ENCODE peak calls at places on chromosome 7, in nine cellular contexts. F is prostate gland, W is cardiac muscle cell, P is gastrocnemius medialis, D is SJCRH30, O is IMR-90, Y is A673, Q is Peyer's patch, I is uterus. A is an unnamed sample. For H3K4me1 and H3K27me3, the result is how much of the 10 kb centered on the place peaks cover.

GRCh38 chr7:111638048-111638447 is 75.8 kb upstream of the IMMP2L start:
- DNase-seq in F (no peak), W (peak), P (no peak), D (peak), O (no peak), Y (no peak), Q (no peak), I (no peak), A (no peak)

GRCh38 chr7:44195901-44196300 is 4.9 kb upstream of the YKT6 start:
- DNase-seq in F (no peak), W (no peak), P (no peak), D (peak), O (peak), Y (no peak), Q (no peak), I (no peak), A (no peak)

GRCh38 chr7:45598697-45599520 is 24.7 kb downstream of the ADCY1 start:
- DNase-seq in F (no peak), W (no peak), P (no peak), D (no peak), O (no peak), Y (no peak), Q (no peak), I (no peak), A (no peak)

GRCh38 chr7:73894851-73895441 is 34.0 kb downstream of the TMEM270 start:
- DNase-seq in F (no peak), W (peak), P (peak), D (peak), O (peak), Y (no peak), Q (peak), I (peak), A (no peak)

GRCh38 chr7:139471740-139472353 is 11.6 kb downstream of the KLRG2 start:
- DNase-seq in F (no peak), W (peak), P (no peak), D (no peak), O (peak), Y (no peak), Q (no peak), I (no peak), A (no peak)

GRCh38 chr7:33745934-33746333 is 159.4 kb upstream of the BMPER start:
- DNase-seq in F (no peak), W (peak), P (no peak), D (no peak), O (peak), Y (no peak), Q (no peak), I (no peak), A (no peak)

GRCh38 chr7:142813262-142813661 is 41.6 kb upstream of the EPHB6 start:
- DNase-seq in F (no peak), W (peak), P (no peak), D (no peak), O (peak), Y (no peak), Q (no peak), I (no peak), A (no peak)

GRCh38 chr7:25073451-25073850 is 51.6 kb downstream of the CYCS start:
- DNase-seq in F (no peak), W (peak), P (no peak), D (no peak), O (peak), Y (no peak), Q (no peak), I (no peak), A (peak)

GRCh38 chr7:12685550-12685949 is 1.9 kb upstream of the ARL4A start:
- DNase-seq in F (no peak), W (peak), P (no peak), D (peak), O (peak), Y (peak), Q (peak), I (no peak), A (no peak)

GRCh38 chr7:114969096-114969495 is 47.2 kb downstream of the MDFIC start:
- DNase-seq in F (no peak), W (no peak), P (no peak), D (no peak), O (no peak), Y (no peak), Q (no peak), I (no peak), A (no peak)

GRCh38 chr7:127733976-127734375 is 82.0 kb downstream of the SND1 start:
- DNase-seq in F (no peak), W (peak), P (no peak), D (no peak), O (peak), Y (no peak), Q (no peak), I (no peak), A (no peak)

GRCh38 chr7:30612658-30613265 is 18.1 kb downstream of the GARS1 start:
- DNase-seq in F (no peak), W (no peak), P (no peak), D (no peak), O (peak), Y (peak), Q (no peak), I (no peak), A (no peak)

GRCh38 chr7:104851268-104851667 is 162.7 kb upstream of the KMT2E start:
- DNase-seq in F (no peak), W (no peak), P (no peak), D (no peak), O (no peak), Y (no peak), Q (no peak), I (no peak), A (no peak)

GRCh38 chr7:18570890-18571478 is 75.4 kb downstream of the HDAC9 start:
- DNase-seq in F (peak), W (peak), P (no peak), D (peak), O (peak), Y (peak), Q (no peak), I (no peak), A (no peak)

DNA sequence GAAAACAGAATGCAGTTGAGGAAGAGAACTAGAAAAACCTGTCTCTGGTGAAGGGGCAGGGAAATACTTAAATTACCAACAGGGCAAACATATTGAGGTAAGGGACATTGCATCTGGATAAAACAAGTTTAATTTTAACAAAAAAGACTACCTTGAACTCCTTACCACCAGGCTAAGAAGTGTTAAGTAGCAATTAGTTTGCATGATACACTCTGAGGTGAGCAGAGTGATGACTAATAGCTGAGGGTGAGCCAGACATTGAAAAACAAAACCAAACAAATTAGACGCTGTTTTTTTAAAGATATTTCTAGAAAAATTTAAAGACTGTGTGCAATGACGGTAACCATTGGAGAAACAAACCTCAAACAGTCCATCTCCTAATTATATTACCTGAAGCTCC is 105.9 kb downstream of the ANKRD7 start:
- DNase-seq in F (no peak), W (no peak), P (no peak), D (no peak), O (no peak), Y (no peak), Q (no peak), I (no peak), A (no peak)
- H3K4me1 ChIP-seq in F (under half), W (under half), P (under half), D (under half), O (under half), Y (under half), Q (under half), I (under half), A (under half)

DNA sequence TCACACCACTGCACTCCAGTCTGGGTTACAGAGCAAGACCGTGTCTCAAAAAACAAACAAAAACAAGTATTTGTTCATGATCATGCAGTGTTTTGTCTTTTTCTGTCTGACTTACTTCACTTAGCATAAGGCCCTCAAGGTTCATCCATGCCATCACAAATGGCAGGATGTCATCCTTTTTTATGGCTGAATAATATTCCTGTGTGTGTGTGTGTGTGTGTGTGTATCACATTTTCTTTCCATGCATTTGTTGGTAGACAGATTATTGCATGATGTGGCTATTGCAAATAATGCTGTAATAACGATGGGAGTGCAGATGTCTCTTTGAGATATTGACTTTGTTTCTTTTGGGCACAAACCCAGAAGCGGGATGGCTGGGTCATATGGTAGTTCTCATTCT is 14.3 kb upstream of the MNX1 start:
- DNase-seq in F (no peak), W (no peak), P (no peak), D (no peak), O (no peak), Y (no peak), Q (no peak), I (no peak), A (no peak)
- H3K27me3 ChIP-seq in F (under half), W (half or more), P (half or more), D (under half), O (half or more), Y (half or more), Q (under half), I (half or more), A (under half)

DNA sequence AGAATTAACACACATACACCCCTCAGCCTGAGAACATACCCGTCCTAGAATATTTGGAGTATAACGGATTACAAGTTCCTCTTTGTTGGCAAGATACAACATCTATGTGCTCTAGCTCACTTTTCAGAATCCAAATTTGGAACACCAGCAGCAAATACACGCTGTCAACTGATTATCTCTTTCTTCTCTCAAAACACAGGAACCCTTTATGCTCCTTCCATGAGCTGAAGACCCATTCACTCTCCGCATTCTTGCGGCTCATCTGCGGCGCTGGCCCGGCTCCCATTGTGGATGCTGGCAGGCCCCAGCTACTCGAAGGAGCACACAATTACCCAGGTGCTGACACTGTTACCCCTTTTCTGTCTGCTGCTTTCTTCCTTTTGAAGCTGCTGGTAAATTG is 70.1 kb downstream of the VOPP1 start:
- DNase-seq in F (no peak), W (no peak), P (no peak), D (no peak), O (no peak), Y (no peak), Q (peak), I (no peak), A (no peak)
- H3K4me1 ChIP-seq in F (under half), W (under half), P (half or more), D (under half), O (under half), Y (under half), Q (under half), I (under half), A (under half)

GRCh38 chr7:141354251-141354650 is 197.0 kb upstream of the AGK start:
- DNase-seq in F (no peak), W (peak), P (no peak), D (no peak), O (peak), Y (no peak), Q (no peak), I (no peak), A (no peak)

GRCh38 chr7:141355057-141355456 is 196.2 kb upstream of the AGK start:
- DNase-seq in F (no peak), W (peak), P (no peak), D (no peak), O (no peak), Y (peak), Q (no peak), I (no peak), A (no peak)

GRCh38 chr7:141351175-141351574 is 200.0 kb upstream of the AGK start:
- DNase-seq in F (no peak), W (no peak), P (peak), D (no peak), O (no peak), Y (no peak), Q (no peak), I (no peak), A (no peak)

GRCh38 chr7:141348728-141349127 is 202.5 kb upstream of the AGK start:
- DNase-seq in F (no peak), W (no peak), P (no peak), D (no peak), O (no peak), Y (no peak), Q (no peak), I (no peak), A (no peak)

GRCh38 chr7:141349804-141350203 is 201.4 kb upstream of the AGK start:
- DNase-seq in F (no peak), W (no peak), P (no peak), D (no peak), O (no peak), Y (no peak), Q (no peak), I (no peak), A (no peak)
- H3K27me3 ChIP-seq in F (under half), W (under half), P (under half), D (under half), O (under half), Y (under half), Q (under half), I (under half), A (under half)

GRCh38 chr7:47100815-47101435 is 481.0 kb downstream of the TNS3 start:
- DNase-seq in F (no peak), W (peak), P (no peak), D (peak), O (peak), Y (peak), Q (peak), I (peak), A (peak)

GRCh38 chr7:47104206-47104549 is 477.7 kb downstream of the TNS3 start:
- DNase-seq in F (no peak), W (peak), P (no peak), D (no peak), O (no peak), Y (no peak), Q (no peak), I (no peak), A (no peak)

GRCh38 chr7:47102442-47102841 is 479.5 kb downstream of the TNS3 start:
- DNase-seq in F (no peak), W (no peak), P (no peak), D (no peak), O (no peak), Y (no peak), Q (no peak), I (no peak), A (no peak)

GRCh38 chr7:47103498-47104205 is 478.3 kb downstream of the TNS3 start:
- DNase-seq in F (no peak), W (no peak), P (no peak), D (no peak), O (no peak), Y (no peak), Q (no peak), I (no peak), A (no peak)

DNA sequence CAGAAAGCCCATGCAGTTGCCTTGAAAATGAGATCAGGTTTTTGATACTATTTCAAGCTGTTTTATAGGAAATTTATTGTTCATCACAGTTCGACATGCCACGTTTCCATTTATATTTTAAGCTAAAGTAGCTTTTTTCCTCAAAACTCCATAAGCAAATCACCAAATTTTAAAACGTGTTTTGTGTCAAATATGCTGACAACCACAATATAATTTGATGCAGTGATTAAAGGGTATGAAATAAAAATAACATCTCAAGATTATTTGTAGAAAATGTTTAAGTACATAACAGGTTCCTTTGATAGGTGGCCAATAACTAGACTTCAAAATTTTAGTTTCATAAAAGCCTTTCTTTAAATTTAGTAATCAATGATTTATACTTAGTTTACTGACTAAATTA is 481.8 kb downstream of the TNS3 start:
- DNase-seq in F (no peak), W (no peak), P (no peak), D (no peak), O (no peak), Y (no peak), Q (no peak), I (no peak), A (no peak)
- H3K4me1 ChIP-seq in F (under half), W (under half), P (under half), D (under half), O (under half), Y (under half), Q (under half), I (under half), A (under half)

GRCh38 chr7:116957874-116958273 is 4.6 kb downstream of the ST7 start:
- DNase-seq in F (no peak), W (no peak), P (no peak), D (no peak), O (no peak), Y (no peak), Q (no peak), I (no peak), A (no peak)

GRCh38 chr7:116955801-116956514 is 2.7 kb downstream of the ST7 start:
- DNase-seq in F (peak), W (peak), P (no peak), D (no peak), O (no peak), Y (peak), Q (no peak), I (peak), A (peak)

GRCh38 chr7:116955340-116955739 is 2.0 kb downstream of the ST7 start:
- DNase-seq in F (no peak), W (no peak), P (no peak), D (no peak), O (no peak), Y (no peak), Q (no peak), I (no peak), A (no peak)

GRCh38 chr7:116954443-116954838 is 1.1 kb downstream of the ST7 start:
- DNase-seq in F (no peak), W (no peak), P (no peak), D (no peak), O (no peak), Y (no peak), Q (no peak), I (no peak), A (no peak)

DNA sequence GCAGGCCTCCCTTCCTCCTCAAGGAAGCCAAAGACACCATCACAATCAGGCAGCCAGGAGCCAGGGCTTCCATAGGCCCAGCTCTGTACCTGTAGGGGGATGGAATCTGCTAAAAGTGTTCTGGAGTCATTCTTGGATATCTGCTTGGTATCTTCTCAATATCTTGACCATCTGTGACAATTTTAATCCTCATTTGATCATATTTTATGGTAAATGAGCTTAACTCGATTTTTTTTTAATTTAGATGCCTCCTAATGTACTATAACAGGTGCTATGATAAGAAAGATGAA is 3.2 kb downstream of the ST7 start:
- DNase-seq in F (no peak), W (no peak), P (no peak), D (no peak), O (no peak), Y (no peak), Q (no peak), I (no peak), A (no peak)
- H3K27me3 ChIP-seq in F (under half), W (under half), P (under half), D (under half), O (under half), Y (under half), Q (under half), I (under half), A (under half)

GRCh38 chr7:151726875-151727578 is 149.9 kb downstream of the PRKAG2 start:
- DNase-seq in F (no peak), W (no peak), P (no peak), D (no peak), O (no peak), Y (no peak), Q (no peak), I (no peak), A (peak)
- H3K4me1 ChIP-seq in F (under half), W (half or more), P (under half), D (under half), O (under half), Y (under half), Q (under half), I (under half), A (under half)

A was measured in ovary.